ENCODE peak calls at places on chromosomes 5 and 9, in nine cellular contexts. K is stimulated activated CD4-positive, alpha-beta T cell treated with anti-CD3 and anti-CD28 coated beads, Interleukin-4, amount 100 ng/mL, for 48 hours; J is KBM-7; S is HS-5; D is neural crest cell; U is GM10248; M is HEK293T; Z is colonic mucosa; A is fibroblast of gingiva. C is an unnamed sample.

GRCh38 chr5:178207917-178208280 is 3.6 kb downstream of the HNRNPAB start:
- DNase-seq in K (no peak), J (no peak), S (no peak), D (no peak), U (no peak), M (no peak), Z (peak), A (no peak), C (no peak)

GRCh38 chr9:89778100-89779085 is 173.6 kb downstream of the GADD45G start:
- DNase-seq in K (no peak), J (no peak), S (no peak), D (no peak), U (no peak), M (no peak), Z (no peak), A (no peak), C (no peak)

GRCh38 chr9:130186839-130187522 is 14.8 kb downstream of the NCS1 start:
- DNase-seq in K (no peak), J (no peak), S (peak), D (no peak), U (no peak), M (peak), Z (peak), A (peak), C (peak)

GRCh38 chr9:95880011-95880690 is 4.7 kb downstream of the ERCC6L2 start:
- DNase-seq in K (no peak), J (no peak), S (no peak), D (no peak), U (no peak), M (no peak), Z (no peak), A (peak), C (no peak)

GRCh38 chr9:127884427-127884911 is 7.0 kb upstream of the AK1 start:
- DNase-seq in K (no peak), J (no peak), S (no peak), D (no peak), U (no peak), M (no peak), Z (no peak), A (no peak), C (no peak)

GRCh38 chr9:78021692-78022091 is 9.9 kb downstream of the GNAQ start:
- DNase-seq in K (no peak), J (no peak), S (no peak), D (no peak), U (no peak), M (no peak), Z (peak), A (peak), C (no peak)

GRCh38 chr5:177988989-177989625 is 6.9 kb downstream of the PROP1 start:
- DNase-seq in K (no peak), J (no peak), S (no peak), D (no peak), U (no peak), M (no peak), Z (no peak), A (no peak), C (no peak)

GRCh38 chr5:151870820-151871219 is 53.8 kb downstream of the GLRA1 start:
- DNase-seq in K (no peak), J (no peak), S (peak), D (no peak), U (no peak), M (no peak), Z (no peak), A (peak), C (peak)

GRCh38 chr9:14992025-14992424 is 81.8 kb upstream of the FREM1 start:
- DNase-seq in K (no peak), J (peak), S (no peak), D (no peak), U (no peak), M (no peak), Z (no peak), A (peak), C (peak)

GRCh38 chr9:6630502-6631206 is 14.9 kb downstream of the GLDC start:
- DNase-seq in K (no peak), J (no peak), S (no peak), D (no peak), U (no peak), M (no peak), Z (peak), A (no peak), C (no peak)

GRCh38 chr9:99385814-99386279 is 163.8 kb downstream of the SEC61B start:
- DNase-seq in K (no peak), J (no peak), S (no peak), D (no peak), U (no peak), M (peak), Z (no peak), A (peak), C (peak)

GRCh38 chr9:121344062-121344696 is 25.9 kb downstream of the STOM start:
- DNase-seq in K (no peak), J (no peak), S (no peak), D (no peak), U (no peak), M (no peak), Z (no peak), A (no peak), C (no peak)